ENCODE peak calls at places on chromosomes 6 and 20, in seven cellular contexts. H, P, I, X, T, F and W are unnamed samples.
A peak's percentile ranks its signal among the peaks of the same experiment; 100 is the strongest.

GRCh38 chr6:13371421-13372072 is 43.2 kb upstream of the TBC1D7 start:
- DNase-seq in H (no peak), P (no peak), I (no peak), X (no peak), T (no peak), F (no peak), W (no peak)

GRCh38 chr6:4797590-4797989 is 21.4 kb downstream of the CDYL start:
- DNase-seq in H (no peak), P (no peak), I (no peak), X (no peak), T (no peak), F (no peak), W (no peak)

GRCh38 chr6:138403324-138403800 is 661 bp upstream of the HEBP2 start:
- DNase-seq in H (peak; percentile 55), P (peak; percentile 31), I (no peak), X (peak; percentile 39), T (peak; percentile 80), F (peak; percentile 74), W (peak; percentile 25)

GRCh38 chr6:37517411-37517812 is 17.7 kb upstream of the CCDC167 start:
- DNase-seq in H (no peak), P (peak; percentile 76), I (no peak), X (no peak), T (no peak), F (no peak), W (no peak)

GRCh38 chr6:26021350-26022165 is 59.0 kb downstream of the TRIM38 start:
- DNase-seq in H (peak; percentile 97), P (peak; percentile 81), I (peak; percentile 89), X (peak; percentile 93), T (peak; percentile 94), F (peak; percentile 94), W (peak; percentile 95)

GRCh38 chr6:134240664-134241431 is 77.1 kb downstream of the SGK1 start:
- DNase-seq in H (peak; percentile 93), P (peak; percentile 90), I (peak; percentile 72), X (no peak), T (peak; percentile 68), F (peak; percentile 91), W (peak; percentile 64)

GRCh38 chr6:13711384-13711725 is 280 bp downstream of the RANBP9 start:
- DNase-seq in H (no peak), P (peak; percentile 66), I (no peak), X (no peak), T (no peak), F (no peak), W (no peak)

GRCh38 chr6:3850451-3851203 is 1.5 kb downstream of the FAM50B start:
- DNase-seq in H (no peak), P (peak; percentile 11), I (no peak), X (no peak), T (no peak), F (no peak), W (no peak)

GRCh38 chr20:41617059-41617921 is 887 bp downstream of the CHD6 start:
- DNase-seq in H (peak; percentile 63), P (peak; percentile 52), I (peak; percentile 7), X (peak; percentile 63), T (peak; percentile 63), F (peak; percentile 77), W (no peak)

GRCh38 chr6:20907486-20908071 is 373.3 kb downstream of the CDKAL1 start:
- DNase-seq in H (no peak), P (no peak), I (no peak), X (no peak), T (no peak), F (peak; percentile 56), W (no peak)

GRCh38 chr6:133804263-133804662 is 84.7 kb upstream of the TCF21 start:
- DNase-seq in H (no peak), P (no peak), I (peak; percentile 18), X (no peak), T (no peak), F (no peak), W (no peak)

GRCh38 chr6:128491643-128492206 is 28.7 kb downstream of the PTPRK start:
- DNase-seq in H (no peak), P (peak; percentile 6), I (no peak), X (no peak), T (no peak), F (no peak), W (no peak)

GRCh38 chr20:38141154-38141888 is 23.7 kb downstream of the TGM2 start:
- DNase-seq in H (peak; percentile 37), P (no peak), I (no peak), X (no peak), T (no peak), F (no peak), W (no peak)

GRCh38 chr20:19781235-19781634 is 23.2 kb downstream of the RIN2 start:
- DNase-seq in H (no peak), P (no peak), I (no peak), X (no peak), T (no peak), F (no peak), W (no peak)

GRCh38 chr6:28979679-28980078 is 25.4 kb downstream of the ZNF311 start:
- DNase-seq in H (no peak), P (no peak), I (no peak), X (no peak), T (no peak), F (no peak), W (no peak)

GRCh38 chr6:136113736-136114173 is 136.4 kb downstream of the MTFR2 start:
- DNase-seq in H (no peak), P (no peak), I (peak; percentile 42), X (no peak), T (no peak), F (no peak), W (peak; percentile 21)

GRCh38 chr20:5013682-5014447 is 12.6 kb upstream of the SLC23A2 start:
- DNase-seq in H (no peak), P (no peak), I (no peak), X (no peak), T (no peak), F (no peak), W (no peak)

GRCh38 chr6:149831380-149831820 is 32.8 kb downstream of the LRP11 start:
- DNase-seq in H (no peak), P (no peak), I (no peak), X (peak; percentile 70), T (no peak), F (no peak), W (no peak)

GRCh38 chr6:6631526-6632276 is 43.2 kb downstream of the LY86 start:
- DNase-seq in H (no peak), P (no peak), I (no peak), X (no peak), T (no peak), F (no peak), W (no peak)

GRCh38 chr6:16921399-16922110 is 160.3 kb upstream of the ATXN1 start:
- DNase-seq in H (no peak), P (no peak), I (no peak), X (no peak), T (no peak), F (no peak), W (no peak)

GRCh38 chr20:346640-347316 is at the start of gene NRSN2:
- DNase-seq in H (peak; percentile 84), P (peak; percentile 20), I (no peak), X (no peak), T (peak; percentile 82), F (no peak), W (peak; percentile 33)

GRCh38 chr6:56890683-56891429 is 64.1 kb upstream of the BEND6 start:
- DNase-seq in H (no peak), P (no peak), I (no peak), X (no peak), T (no peak), F (no peak), W (no peak)

GRCh38 chr6:138450445-138450844 is 46.4 kb downstream of the HEBP2 start:
- DNase-seq in H (no peak), P (no peak), I (no peak), X (no peak), T (no peak), F (no peak), W (no peak)

GRCh38 chr20:19909696-19910095 is 107.5 kb upstream of the NAA20 start:
- DNase-seq in H (peak; percentile 87), P (no peak), I (peak; percentile 56), X (no peak), T (peak; percentile 86), F (peak; percentile 92), W (no peak)

GRCh38 chr6:96777113-96777512 is 60.2 kb downstream of the GPR63 start:
- DNase-seq in H (no peak), P (no peak), I (no peak), X (no peak), T (no peak), F (no peak), W (no peak)

GRCh38 chr20:37102571-37102970 is 6.8 kb upstream of the RBL1 start:
- DNase-seq in H (no peak), P (no peak), I (no peak), X (no peak), T (no peak), F (no peak), W (no peak)

GRCh38 chr6:132205946-132206345 is 195.3 kb downstream of the MOXD1 start:
- DNase-seq in H (no peak), P (no peak), I (no peak), X (no peak), T (no peak), F (no peak), W (no peak)

GRCh38 chr6:160088069-160088773 is 33.4 kb upstream of the SLC22A1 start:
- DNase-seq in H (peak; percentile 79), P (no peak), I (peak; percentile 84), X (peak; percentile 56), T (no peak), F (no peak), W (peak; percentile 73)

GRCh38 chr6:137150072-137150471 is 23.4 kb downstream of the IL22RA2 start:
- DNase-seq in H (no peak), P (no peak), I (no peak), X (no peak), T (no peak), F (no peak), W (no peak)

GRCh38 chr6:33124525-33124901 is 48.7 kb downstream of the HLA-DPB1 start:
- DNase-seq in H (no peak), P (no peak), I (no peak), X (no peak), T (no peak), F (no peak), W (no peak)

GRCh38 chr6:81475646-81476045 is 276.8 kb downstream of the TENT5A start:
- DNase-seq in H (no peak), P (no peak), I (no peak), X (no peak), T (no peak), F (no peak), W (no peak)

GRCh38 chr20:301886-302848 is 4.8 kb downstream of the ZCCHC3 start:
- DNase-seq in H (no peak), P (no peak), I (no peak), X (no peak), T (no peak), F (no peak), W (no peak)

GRCh38 chr6:168118935-168119334 is 39.9 kb upstream of the FRMD1 start:
- DNase-seq in H (no peak), P (no peak), I (no peak), X (no peak), T (no peak), F (no peak), W (no peak)

GRCh38 chr6:144613859-144614258 is 328.7 kb downstream of the UTRN start:
- DNase-seq in H (no peak), P (no peak), I (no peak), X (no peak), T (no peak), F (no peak), W (no peak)

GRCh38 chr6:43952746-43953145 is 174.5 kb downstream of the MRPL14 start:
- DNase-seq in H (no peak), P (no peak), I (no peak), X (peak; percentile 53), T (no peak), F (no peak), W (no peak)

GRCh38 chr20:39706089-39706721 is 744.1 kb downstream of the DHX35 start:
- DNase-seq in H (no peak), P (no peak), I (peak; percentile 6), X (no peak), T (peak; percentile 73), F (peak; percentile 73), W (peak; percentile 22)

GRCh38 chr6:6039946-6040509 is 33.3 kb upstream of the NRN1 start:
- DNase-seq in H (no peak), P (no peak), I (no peak), X (no peak), T (no peak), F (no peak), W (no peak)

GRCh38 chr6:2432258-2432657 is 186.9 kb upstream of the GMDS start:
- DNase-seq in H (no peak), P (no peak), I (no peak), X (no peak), T (no peak), F (no peak), W (no peak)